ENCODE peak calls at places on chromosomes 5 and 9, in four cellular contexts. R is IMR-90, Z is stomach, L is ovary. M is an unnamed sample. For H3K36me3, the result is how much of the 10 kb centered on the place peaks cover.

GRCh38 chr9:2234371-2234893 is 219.3 kb downstream of the SMARCA2 start:
- DNase-seq in R (peak), Z (no peak), L (peak), M (no peak)

GRCh38 chr9:94478755-94479730 is 75.8 kb upstream of the PCAT7 start:
- DNase-seq in R (no peak), Z (no peak), L (no peak), M (no peak)

GRCh38 chr5:72600401-72600981 is 93.3 kb upstream of the ZNF366 start:
- DNase-seq in R (peak), Z (no peak), L (no peak), M (peak)

GRCh38 chr9:89051421-89051820 is 60.2 kb downstream of the S1PR3 start:
- DNase-seq in R (no peak), Z (no peak), L (no peak), M (no peak)

GRCh38 chr9:2228132-2228531 is 213.0 kb downstream of the SMARCA2 start:
- DNase-seq in R (no peak), Z (no peak), L (no peak), M (no peak)

GRCh38 chr5:60024104-60024503 is 130.6 kb upstream of the PDE4D start:
- DNase-seq in R (no peak), Z (no peak), L (no peak), M (no peak)

GRCh38 chr9:126043691-126044090 is 282.9 kb upstream of the MVB12B start:
- DNase-seq in R (no peak), Z (no peak), L (no peak), M (no peak)

GRCh38 chr5:57368010-57368409 is 114.6 kb downstream of the ACTBL2 start:
- DNase-seq in R (peak), Z (no peak), L (no peak), M (no peak)

GRCh38 chr9:4939118-4939561 is 45.9 kb upstream of the JAK2 start:
- DNase-seq in R (no peak), Z (no peak), L (no peak), M (no peak)

GRCh38 chr5:74167206-74167929 is 473.2 kb downstream of the ENC1 start:
- DNase-seq in R (peak), Z (no peak), L (no peak), M (peak)

GRCh38 chr5:151384106-151384505 is 36.7 kb upstream of the SLC36A2 start:
- DNase-seq in R (peak), Z (no peak), L (no peak), M (no peak)

GRCh38 chr9:120348951-120349429 is 231.0 kb downstream of the CDK5RAP2 start:
- DNase-seq in R (peak), Z (peak), L (no peak), M (peak)

GRCh38 chr5:177494356-177495195 is 2.8 kb downstream of the PDLIM7 start:
- DNase-seq in R (peak), Z (peak), L (peak), M (peak)
- H3K4me3 ChIP-seq in R (peak), Z (peak), L (peak), M (peak)

DNA sequence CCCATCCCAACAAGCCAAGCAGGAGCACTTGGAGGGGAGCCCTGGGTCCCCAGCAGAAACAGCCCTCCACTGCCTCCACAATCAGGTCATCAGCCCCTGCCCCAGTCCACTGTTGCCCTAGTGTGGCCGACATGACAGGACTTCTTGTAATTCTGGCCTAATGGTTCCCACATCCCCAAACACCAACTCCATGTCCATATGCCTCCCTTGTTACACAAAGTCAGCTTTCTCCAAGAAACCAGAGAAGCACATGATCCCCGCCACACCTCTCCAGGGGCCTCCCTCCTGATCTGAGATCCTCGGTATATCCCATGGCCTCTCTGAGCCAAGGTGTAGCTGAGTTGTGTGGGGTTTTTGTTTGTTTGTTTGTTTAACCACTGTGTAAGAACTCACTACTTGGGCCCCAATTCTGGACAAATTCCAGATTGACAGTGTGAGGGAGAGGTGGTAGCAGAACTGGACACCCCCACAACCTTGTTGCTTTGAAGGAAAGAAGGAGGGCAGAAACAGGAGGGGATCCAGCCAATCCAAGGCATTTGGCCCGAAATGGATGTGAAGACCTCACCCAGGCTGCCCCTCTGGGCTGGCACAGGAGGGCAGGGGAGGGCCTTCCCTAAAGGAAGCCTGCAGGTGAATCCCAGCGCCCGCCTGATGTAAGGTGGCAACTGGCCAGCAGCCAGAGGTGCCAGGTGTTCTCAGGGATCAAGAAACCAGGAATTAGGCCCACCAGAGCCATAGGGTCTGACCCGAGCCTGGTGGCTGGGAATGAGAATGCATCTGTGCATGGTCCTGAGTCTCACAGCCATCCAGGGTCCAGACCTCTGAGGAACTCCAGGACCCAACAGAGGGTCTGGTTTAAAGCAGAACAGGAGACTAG is 13.5 kb downstream of the IRF1 start:
- DNase-seq in R (no peak), Z (no peak), L (peak), M (no peak)
- TF ChIP-seq CTCF in R (no peak), Z (no peak), L (no peak), M (no peak)

DNA sequence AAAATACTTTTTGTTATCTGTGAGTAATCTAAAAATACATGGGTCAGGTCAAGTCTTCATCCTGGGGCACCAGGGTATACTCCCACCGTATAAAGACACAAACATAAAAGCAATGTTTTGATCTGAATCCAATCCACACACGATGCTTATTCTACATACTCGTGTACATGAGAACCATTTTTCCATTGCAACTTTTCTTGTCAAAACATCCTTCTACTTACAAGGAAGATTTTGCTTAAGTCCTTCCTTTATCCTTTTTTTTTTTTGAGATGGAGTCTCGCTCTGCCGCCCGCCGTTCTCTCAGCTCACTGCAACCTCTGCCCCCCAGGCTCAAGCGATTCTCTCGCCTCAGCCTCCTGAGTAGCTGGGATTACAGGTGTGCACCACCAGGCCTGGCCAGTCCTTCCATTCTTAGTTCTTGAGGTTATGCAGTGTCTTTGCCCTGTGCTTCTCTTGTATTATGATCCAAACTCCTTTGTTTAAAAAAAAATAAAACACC is 7.5 kb downstream of the RPL37 start:
- DNase-seq in R (no peak), Z (no peak), L (no peak), M (no peak)
- H3K36me3 ChIP-seq in R (half or more), Z (under half), L (under half), M (half or more)

GRCh38 chr9:12904261-12905000 is 129.6 kb downstream of the LURAP1L start:
- DNase-seq in R (no peak), Z (no peak), L (no peak), M (no peak)
- H3K4me3 ChIP-seq in R (no peak), Z (no peak), L (no peak), M (no peak)

GRCh38 chr5:7856855-7857254 is 5.9 kb upstream of the CFAP90 start:
- DNase-seq in R (peak), Z (no peak), L (no peak), M (no peak)
- TF ChIP-seq CTCF in R (peak), Z (no peak), L (peak), M (peak)

GRCh38 chr9:136389396-136389795 is 10.6 kb downstream of the SNAPC4 start:
- DNase-seq in R (no peak), Z (no peak), L (no peak), M (no peak)

GRCh38 chr9:136393531-136393930 is 6.4 kb downstream of the SNAPC4 start:
- DNase-seq in R (no peak), Z (no peak), L (no peak), M (no peak)

GRCh38 chr9:136394312-136395305 is 5.4 kb downstream of the SNAPC4 start:
- DNase-seq in R (no peak), Z (no peak), L (no peak), M (no peak)

GRCh38 chr9:136392538-136393449 is 7.2 kb downstream of the SNAPC4 start:
- DNase-seq in R (no peak), Z (no peak), L (no peak), M (no peak)

DNA sequence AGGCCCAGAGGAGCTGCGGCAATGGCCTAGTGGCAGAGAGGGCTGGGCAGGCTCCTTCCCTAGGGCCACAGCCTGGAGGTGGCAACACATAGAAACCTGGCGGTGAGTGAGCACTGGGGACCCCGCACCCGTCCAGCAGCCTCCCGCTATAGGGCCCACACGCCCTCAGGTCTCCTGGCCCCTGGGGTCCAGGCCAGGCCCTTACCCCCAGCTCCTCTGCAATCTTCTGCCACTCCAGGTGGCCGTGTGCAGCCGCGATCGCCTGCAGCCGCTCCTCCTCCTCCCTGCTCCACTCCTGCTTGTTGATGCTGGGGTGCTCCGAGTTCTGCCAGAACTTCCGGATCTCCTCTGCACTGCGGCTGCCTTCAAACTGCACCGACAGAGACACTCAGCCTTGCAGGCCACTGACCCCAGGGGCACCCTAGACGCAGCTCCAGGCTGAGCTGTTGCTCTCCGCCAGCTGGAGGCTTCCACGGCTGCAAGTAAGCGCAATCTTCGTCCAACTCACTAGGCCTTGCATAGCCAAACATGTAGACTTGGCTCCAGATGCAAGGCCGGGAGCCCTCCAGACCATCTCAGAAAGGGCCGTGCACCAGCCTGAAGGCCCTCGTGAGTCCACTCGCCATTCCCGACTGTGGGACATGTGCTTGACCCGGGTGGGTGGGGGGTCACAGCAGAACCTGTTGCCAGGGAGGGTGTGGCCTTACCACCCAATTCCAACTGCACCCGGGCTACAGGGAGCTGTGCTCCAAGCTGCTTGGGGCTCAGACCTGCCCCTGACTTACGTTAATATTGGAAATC is 8.0 kb downstream of the SNAPC4 start:
- DNase-seq in R (no peak), Z (no peak), L (no peak), M (no peak)
- H3K36me3 ChIP-seq in R (half or more), Z (half or more), L (under half), M (half or more)

GRCh38 chr9:77021289-77021927 is 2.0 kb downstream of the FOXB2 start:
- DNase-seq in R (no peak), Z (no peak), L (no peak), M (no peak)

GRCh38 chr9:77021928-77022782 is 2.7 kb downstream of the FOXB2 start:
- DNase-seq in R (no peak), Z (no peak), L (no peak), M (no peak)

GRCh38 chr9:77019810-77020437 is 469 bp downstream of the FOXB2 start:
- DNase-seq in R (no peak), Z (no peak), L (no peak), M (no peak)

GRCh38 chr9:77019010-77019809 is at the start of gene FOXB2:
- DNase-seq in R (no peak), Z (no peak), L (no peak), M (no peak)

GRCh38 chr9:77020438-77021264 is 1.2 kb downstream of the FOXB2 start:
- DNase-seq in R (no peak), Z (no peak), L (no peak), M (no peak)
- H3K4me3 ChIP-seq in R (no peak), Z (peak), L (no peak), M (no peak)

DNA sequence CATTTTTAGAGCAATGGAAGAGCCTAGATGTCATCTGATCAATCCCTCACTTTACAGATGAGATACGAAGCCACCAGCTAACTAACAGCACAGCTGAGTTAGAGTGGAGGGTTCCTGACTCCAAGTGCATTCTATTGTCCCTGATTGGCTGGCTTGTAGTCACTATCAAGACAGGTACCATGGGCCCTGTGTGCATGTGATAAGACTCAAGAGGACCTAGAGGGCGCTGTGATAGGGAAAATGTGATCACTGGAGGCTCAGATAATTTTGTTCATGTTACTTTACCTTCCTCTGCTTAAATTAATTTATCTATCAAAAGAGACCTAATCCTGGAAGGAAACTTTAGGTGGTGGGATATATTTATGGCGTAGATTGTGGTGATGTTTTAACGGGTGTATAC is 19.5 kb upstream of the SNAPC3 start:
- DNase-seq in R (no peak), Z (no peak), L (no peak), M (no peak)
- TF ChIP-seq CTCF in R (no peak), Z (no peak), L (no peak), M (peak)

GRCh38 chr5:38794986-38795385 is 50.8 kb upstream of the OSMR start:
- DNase-seq in R (no peak), Z (no peak), L (no peak), M (no peak)

GRCh38 chr5:38797838-38798237 is 48.0 kb upstream of the OSMR start:
- DNase-seq in R (no peak), Z (no peak), L (no peak), M (no peak)

GRCh38 chr5:38796000-38796738 is 49.6 kb upstream of the OSMR start:
- DNase-seq in R (peak), Z (no peak), L (peak), M (no peak)

GRCh38 chr5:38800044-38800443 is 45.8 kb upstream of the OSMR start:
- DNase-seq in R (no peak), Z (no peak), L (no peak), M (no peak)

GRCh38 chr5:38796739-38797108 is 49.1 kb upstream of the OSMR start:
- DNase-seq in R (no peak), Z (no peak), L (no peak), M (no peak)
- H3K36me3 ChIP-seq in R (under half), Z (under half), L (under half), M (under half)

GRCh38 chr5:34464820-34465219 is 191.3 kb upstream of the RAI14 start:
- DNase-seq in R (no peak), Z (no peak), L (no peak), M (no peak)
- H3K4me3 ChIP-seq in R (no peak), Z (no peak), L (no peak), M (no peak)